ENCODE peak calls at places on chromosome 14, in ten cellular contexts. B is AG04449, V is Peyer's patch, T is psoas muscle, Q is heart left ventricle, E is choroid plexus epithelial cell, Z is cardiac muscle cell, W is A549, M is fibroblast of mammary gland, G is AG04450. C is an unnamed sample.

GRCh38 chr14:104346112-104346462 is 207.7 kb downstream of the KIF26A start:
- DNase-seq in W (no peak), T (no peak), B (no peak), G (no peak), V (no peak), E (no peak), M (no peak), Q (no peak), Z (no peak), C (no peak)

GRCh38 chr14:73655851-73656250 is 11.1 kb downstream of the DNAL1 start:
- DNase-seq in V (no peak), W (no peak), Q (no peak), T (no peak), G (no peak), Z (no peak), M (no peak), B (no peak), E (no peak), C (no peak)

GRCh38 chr14:50064993-50065392 is 51.4 kb downstream of the VCPKMT start:
- DNase-seq in G (no peak), W (no peak), B (no peak), E (peak; percentile 66), V (peak; percentile 85), Z (no peak), M (peak; percentile 78), T (no peak), Q (no peak), C (no peak)

GRCh38 chr14:59360923-59361794 is 104.0 kb downstream of the GPR135 start:
- DNase-seq in E (peak; percentile 96), G (peak; percentile 38), V (no peak), T (peak; percentile 44), M (peak; percentile 92), B (no peak), Z (peak; percentile 92), Q (peak; percentile 92), W (peak; percentile 69), C (no peak)

GRCh38 chr14:76294876-76295275 is 81.1 kb upstream of the ESRRB start:
- DNase-seq in T (no peak), G (no peak), W (no peak), V (no peak), M (peak; percentile 2), Z (no peak), B (no peak), Q (no peak), E (no peak), C (no peak)

GRCh38 chr14:56180754-56181542 is 62.7 kb downstream of the PELI2 start:
- DNase-seq in V (no peak), Z (no peak), T (no peak), E (no peak), Q (no peak), M (no peak), B (no peak), G (no peak), W (no peak), C (no peak)

GRCh38 chr14:30225171-30225570 is 297.5 kb upstream of the PRKD1 start:
- DNase-seq in B (no peak), E (peak; percentile 73), Q (no peak), V (no peak), Z (peak; percentile 8), M (peak; percentile 76), T (peak; percentile 13), G (no peak), W (no peak), C (no peak)

GRCh38 chr14:102272392-102272791 is 32.6 kb downstream of the MOK start:
- DNase-seq in Z (no peak), Q (no peak), M (peak; percentile 72), G (no peak), V (no peak), B (peak; percentile 46), W (no peak), E (peak; percentile 76), T (no peak), C (no peak)

GRCh38 chr14:92443741-92444140 is 69.8 kb upstream of the RIN3 start:
- DNase-seq in Z (no peak), M (no peak), V (no peak), T (no peak), G (no peak), E (no peak), B (no peak), W (no peak), Q (no peak), C (no peak)

GRCh38 chr14:92440345-92441003 is 73.1 kb upstream of the RIN3 start:
- DNase-seq in B (no peak), T (no peak), G (no peak), W (no peak), V (no peak), Z (no peak), Q (no peak), E (no peak), M (no peak), C (no peak)

GRCh38 chr14:92439551-92440344 is 73.8 kb upstream of the RIN3 start:
- DNase-seq in V (peak; percentile 44), B (no peak), Z (no peak), G (no peak), W (no peak), E (no peak), M (no peak), Q (peak; percentile 82), T (no peak), C (no peak)

GRCh38 chr14:92441751-92442477 is 71.7 kb upstream of the RIN3 start:
- DNase-seq in V (no peak), Q (no peak), G (no peak), Z (no peak), T (no peak), B (no peak), W (no peak), M (no peak), E (no peak), C (no peak)

DNA sequence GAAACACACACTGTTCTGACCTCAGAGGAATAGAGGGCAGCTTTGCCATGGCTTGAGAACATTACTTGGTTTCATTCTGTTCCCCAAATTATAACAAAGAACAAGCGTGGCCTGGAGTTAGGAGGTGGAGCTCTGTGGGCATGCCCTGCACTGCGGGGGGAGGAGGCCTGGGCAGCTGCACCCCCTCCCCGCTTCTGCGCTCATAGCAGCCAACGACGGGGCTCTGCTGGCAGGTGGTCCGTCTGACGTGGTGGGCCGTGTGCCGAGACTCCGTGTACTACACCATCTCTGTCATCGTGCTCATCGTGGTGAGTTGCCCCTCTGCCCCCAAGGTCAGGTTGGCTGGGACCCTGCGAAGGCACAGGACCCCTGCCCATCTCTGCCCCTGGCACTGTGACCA is 70.4 kb upstream of the RIN3 start:
- DNase-seq in B (no peak), Z (no peak), T (no peak), G (no peak), V (no peak), M (no peak), W (no peak), Q (no peak), E (no peak), C (no peak)
- TF ChIP-seq CTCF in B (no peak), Z (no peak), T (no peak), G (no peak), V (no peak), M (no peak), W (no peak), Q (no peak), E (no peak), C (no peak)

DNA sequence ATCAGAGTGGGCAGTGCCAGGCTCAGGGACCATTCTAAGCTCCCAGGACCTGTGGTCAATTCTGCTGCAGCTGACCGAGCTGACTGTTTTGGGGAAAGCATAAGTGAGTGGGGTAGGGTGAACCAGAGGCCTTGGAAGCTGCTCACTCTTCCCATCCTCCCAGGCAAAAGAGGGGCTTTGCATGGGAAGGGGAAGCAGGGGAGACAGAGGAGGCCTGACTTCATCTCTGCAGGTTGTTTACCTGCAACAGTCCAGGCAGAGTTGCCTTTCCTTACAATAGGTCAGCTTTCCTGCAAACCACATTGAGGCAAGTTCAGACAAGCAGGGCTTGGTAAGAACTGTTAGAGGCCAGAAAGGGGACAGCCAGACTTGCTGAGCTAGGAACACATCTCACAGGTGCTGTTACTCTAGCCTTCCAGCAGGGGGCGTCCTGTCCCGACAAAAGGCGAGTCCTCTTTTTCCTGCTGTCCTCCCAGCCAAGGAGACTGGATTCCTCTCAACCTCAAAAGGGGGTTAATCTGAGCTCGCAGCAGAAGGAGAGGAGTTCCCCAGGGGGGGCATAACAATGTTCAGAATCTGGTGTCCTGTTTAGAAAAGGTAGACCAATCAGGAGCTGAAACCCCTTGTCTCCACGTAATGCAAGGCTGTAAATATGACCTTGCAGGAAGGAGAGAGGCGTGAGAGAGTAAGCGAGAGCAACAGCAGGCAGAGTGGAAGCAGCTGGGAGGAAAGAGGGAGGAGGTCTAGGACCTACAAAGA is 4.3 kb upstream of the DHRS2 start:
- DNase-seq in B (peak; percentile 38), E (peak; percentile 94), Q (peak; percentile 73), G (peak; percentile 63), V (no peak), Z (peak; percentile 86), T (peak; percentile 74), W (peak; percentile 75), M (peak; percentile 76), C (peak; percentile 92)
- TF ChIP-seq CTCF in B (peak; percentile 89), E (peak; percentile 98), Q (peak; percentile 97), G (peak; percentile 96), V (peak; percentile 86), Z (peak; percentile 99), T (peak; percentile 92), W (peak; percentile 78), M (peak; percentile 96), C (peak; percentile 98)

GRCh38 chr14:70754989-70755388 is 54.3 kb downstream of the MAP3K9 start:
- DNase-seq in M (no peak), E (peak; percentile 60), B (no peak), Q (no peak), W (no peak), Z (peak; percentile 2), V (no peak), T (no peak), G (no peak), C (no peak)
- TF ChIP-seq CTCF in M (no peak), E (no peak), B (no peak), Q (no peak), W (no peak), Z (no peak), V (no peak), T (no peak), G (no peak), C (no peak)

GRCh38 chr14:65412881-65413738 is 580 bp downstream of the FUT8 start:
- DNase-seq in G (peak; percentile 34), W (peak; percentile 44), Q (no peak), B (no peak), V (peak; percentile 60), T (peak; percentile 13), M (peak; percentile 66), E (peak; percentile 79), Z (peak; percentile 33), C (no peak)

GRCh38 chr14:65411656-65412188 is 808 bp upstream of the FUT8 start:
- DNase-seq in W (peak; percentile 87), T (peak; percentile 92), Q (peak; percentile 97), M (peak; percentile 91), Z (peak; percentile 95), G (peak; percentile 80), E (peak; percentile 92), B (no peak), V (peak; percentile 91), C (peak; percentile 85)

GRCh38 chr14:65410640-65411039 is 1.9 kb upstream of the FUT8 start:
- DNase-seq in G (no peak), V (no peak), Q (no peak), W (no peak), E (no peak), T (no peak), M (no peak), B (no peak), Z (no peak), C (no peak)

GRCh38 chr14:65413739-65414045 is 1.2 kb downstream of the FUT8 start:
- DNase-seq in Z (no peak), W (no peak), V (no peak), Q (no peak), E (no peak), T (no peak), M (no peak), B (no peak), G (no peak), C (no peak)

DNA sequence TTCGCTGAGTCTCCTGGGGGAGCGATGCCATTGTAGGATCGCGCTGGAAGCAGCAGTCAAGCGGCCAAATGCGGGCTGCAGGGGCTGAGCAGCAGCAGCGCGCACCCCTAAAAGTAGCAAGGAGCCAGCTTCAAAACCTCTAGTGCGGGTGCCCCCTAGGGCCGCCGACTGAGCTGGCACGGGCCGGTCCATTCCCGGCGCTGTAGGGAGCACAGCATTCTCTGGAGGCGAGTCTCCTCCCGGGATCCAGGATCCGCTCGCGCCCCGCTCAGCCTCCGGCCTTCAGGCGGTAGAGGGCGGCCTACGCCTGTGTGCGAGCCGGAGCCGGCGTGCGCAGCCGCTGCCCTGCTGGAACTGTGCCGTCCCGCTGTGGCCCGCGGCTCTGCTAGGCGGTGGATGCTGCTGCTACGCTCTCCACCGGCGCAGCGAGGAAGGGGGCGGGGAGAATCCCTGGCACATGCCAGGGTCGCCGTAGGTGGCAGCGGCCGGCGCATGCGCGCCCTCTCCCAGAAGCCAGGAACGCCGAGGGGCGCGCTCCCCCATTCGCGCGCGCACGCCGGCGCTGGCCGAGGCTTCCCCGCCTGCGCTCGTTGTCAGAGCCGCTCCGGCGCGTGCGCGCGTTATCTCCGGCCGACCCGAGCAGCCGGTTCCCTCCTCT is at the start of gene FUT8:
- DNase-seq in Q (peak; percentile 97), M (peak; percentile 94), Z (peak; percentile 98), T (peak; percentile 97), G (peak; percentile 93), E (peak; percentile 97), W (peak; percentile 84), B (peak; percentile 72), V (peak; percentile 95), C (peak; percentile 95)
- TF ChIP-seq CTCF in Q (peak; percentile 61), M (peak; percentile 34), Z (peak; percentile 70), T (peak; percentile 63), G (peak; percentile 61), E (peak; percentile 64), W (peak; percentile 56), B (peak; percentile 81), V (peak; percentile 78), C (no peak)